ENCODE peak calls at places on chromosomes 13 and 19, in four cellular contexts. V is CD8-positive, alpha-beta memory T cell; O is stimulated activated naive B cell treated with anti-CD40 and anti-IgM and Interleukin-4, amounts not matched to agents 10 μg/mL and 1 μg/mL and 100 μg/mL, for 72 hours; M is stimulated activated CD4-positive, alpha-beta T cell treated with anti-CD3 and anti-CD28 coated beads, TNF-alpha, amount 100 ng/mL, for 24 hours. Z is an unnamed sample.
A peak's percentile ranks its signal among the peaks of the same experiment; 100 is the strongest.

GRCh38 chr19:20664917-20665781 is 3.8 kb upstream of the ZNF626 start:
- DNase-seq in V (no peak), O (no peak), M (no peak), Z (no peak)

GRCh38 chr13:62085832-62086231 is 670.2 kb upstream of the PCDH20 start:
- DNase-seq in V (no peak), O (no peak), M (no peak), Z (no peak)

GRCh38 chr13:24150613-24151012 is 9.9 kb upstream of the SPATA13 start:
- DNase-seq in V (no peak), O (no peak), M (no peak), Z (no peak)

GRCh38 chr13:87168390-87168789 is 502.8 kb upstream of the SLITRK5 start:
- DNase-seq in V (no peak), O (no peak), M (no peak), Z (no peak)

GRCh38 chr19:44111910-44112463 is 1.2 kb upstream of the ZNF225 start:
- DNase-seq in V (no peak), O (peak; percentile 10), M (no peak), Z (no peak)

GRCh38 chr19:47158879-47159509 is 28.4 kb downstream of the SAE1 start:
- DNase-seq in V (peak; percentile 69), O (no peak), M (no peak), Z (no peak)

GRCh38 chr19:56927294-56927693 is 86.8 kb upstream of the PEG3 start:
- DNase-seq in V (no peak), O (no peak), M (no peak), Z (no peak)

GRCh38 chr19:57563547-57563946 is 3.9 kb upstream of the ZNF550 start:
- DNase-seq in V (no peak), O (no peak), M (no peak), Z (no peak)

GRCh38 chr13:48761256-48761655 is 107.5 kb downstream of the CYSLTR2 start:
- DNase-seq in V (no peak), O (no peak), M (no peak), Z (no peak)

GRCh38 chr19:45587873-45588272 is 3.3 kb upstream of the OPA3 start:
- DNase-seq in V (no peak), O (no peak), M (no peak), Z (no peak)

GRCh38 chr19:10122066-10122465 is 2.4 kb upstream of the EIF3G start:
- DNase-seq in V (no peak), O (no peak), M (no peak), Z (no peak)